ENCODE peak calls at places on chromosomes 3 and 15, in nine cellular contexts. I is astrocyte; W is adipocyte; L is CD4-positive, alpha-beta memory T cell; V is GM23248; G is body of pancreas; F is heart right ventricle; Z is lower lobe of right lung; E is IMR-90. Y is an unnamed sample. For H3K4me1, the result is how much of the 10 kb centered on the place peaks cover.

GRCh38 chr15:39807791-39808190 is 25.1 kb upstream of the FSIP1 start:
- DNase-seq in W (no peak), L (no peak), V (no peak), F (no peak), I (no peak), G (no peak), Z (no peak), E (no peak), Y (no peak)

GRCh38 chr3:36403661-36404060 is 23.4 kb downstream of the STAC start:
- DNase-seq in Z (no peak), W (no peak), L (no peak), V (peak), E (no peak), F (no peak), G (no peak), I (no peak), Y (no peak)

GRCh38 chr15:63628123-63628822 is 31.1 kb downstream of the FBXL22 start:
- DNase-seq in E (peak), G (peak), I (no peak), L (no peak), Z (no peak), F (no peak), V (no peak), W (no peak), Y (no peak)

GRCh38 chr3:47145272-47145671 is 18.6 kb downstream of the SETD2 start:
- DNase-seq in G (no peak), L (no peak), F (no peak), V (no peak), W (no peak), I (no peak), E (no peak), Z (no peak), Y (no peak)

GRCh38 chr3:86978111-86978528 is 12.8 kb downstream of the VGLL3 start:
- DNase-seq in I (peak), E (peak), V (peak), G (peak), Z (no peak), F (no peak), W (peak), L (no peak), Y (no peak)

GRCh38 chr3:46921041-46921440 is 43.5 kb downstream of the PTH1R start:
- DNase-seq in F (no peak), L (no peak), I (no peak), Z (peak), G (peak), V (no peak), W (no peak), E (no peak), Y (no peak)

GRCh38 chr3:47283596-47284364 is 1.0 kb downstream of the KLHL18 start:
- DNase-seq in I (no peak), Z (no peak), G (peak), W (peak), E (no peak), V (peak), L (no peak), F (no peak), Y (no peak)

GRCh38 chr3:118987466-118987865 is 47.2 kb downstream of the IGSF11 start:
- DNase-seq in V (peak), F (peak), G (peak), L (no peak), Z (no peak), W (peak), I (peak), E (peak), Y (no peak)

GRCh38 chr3:153151037-153151436 is 11.0 kb upstream of the RAP2B start:
- DNase-seq in Z (no peak), V (no peak), L (no peak), F (no peak), W (no peak), I (no peak), G (no peak), E (no peak), Y (no peak)

GRCh38 chr3:30253832-30254231 is 352.6 kb upstream of the TGFBR2 start:
- DNase-seq in F (no peak), G (no peak), E (no peak), Z (no peak), V (no peak), W (no peak), L (no peak), I (no peak), Y (no peak)

GRCh38 chr3:14451844-14452533 is 49.6 kb downstream of the SLC6A6 start:
- DNase-seq in Z (no peak), G (peak), F (peak), L (no peak), E (peak), I (peak), W (peak), V (peak), Y (peak)

GRCh38 chr3:172516318-172517214 is 6.7 kb downstream of the TNFSF10 start:
- DNase-seq in L (no peak), I (peak), G (peak), E (peak), F (peak), V (peak), Z (no peak), W (peak), Y (peak)

GRCh38 chr3:178036745-178037144 is 499.5 kb upstream of the KCNMB2 start:
- DNase-seq in L (no peak), G (no peak), W (peak), E (peak), F (no peak), I (peak), Z (no peak), V (peak), Y (no peak)

GRCh38 chr15:40803688-40804087 is 3.2 kb upstream of the ZFYVE19 start:
- DNase-seq in I (no peak), V (no peak), Z (no peak), G (peak), W (no peak), E (no peak), L (no peak), F (no peak), Y (no peak)

GRCh38 chr15:90099868-90100854 is 2.1 kb downstream of the IDH2 start:
- DNase-seq in I (peak), L (no peak), Z (no peak), W (peak), E (peak), V (peak), G (peak), F (no peak), Y (no peak)

GRCh38 chr3:54712539-54712938 is 215.3 kb downstream of the LRTM1 start:
- DNase-seq in L (no peak), V (peak), I (peak), Z (no peak), W (no peak), G (no peak), F (no peak), E (no peak), Y (no peak)

GRCh38 chr3:61452536-61452991 is 108.8 kb upstream of the PTPRG start:
- DNase-seq in G (no peak), W (no peak), I (peak), L (no peak), E (peak), F (no peak), V (peak), Z (no peak), Y (peak)

GRCh38 chr3:180749322-180749721 is 70.0 kb upstream of the CCDC39 start:
- DNase-seq in W (no peak), I (no peak), F (no peak), V (no peak), Z (no peak), L (no peak), G (no peak), E (no peak), Y (no peak)

GRCh38 chr15:73573071-73573470 is 60.1 kb downstream of the NPTN start:
- DNase-seq in L (no peak), I (no peak), Z (no peak), W (no peak), E (no peak), V (no peak), F (no peak), G (no peak), Y (no peak)

GRCh38 chr15:98731712-98732450 is 83.5 kb downstream of the IGF1R start:
- DNase-seq in L (no peak), Z (no peak), V (no peak), I (no peak), E (no peak), G (no peak), F (no peak), W (no peak), Y (no peak)

GRCh38 chr15:98728107-98728810 is 79.9 kb downstream of the IGF1R start:
- DNase-seq in E (no peak), G (no peak), F (no peak), Z (no peak), L (no peak), V (no peak), I (no peak), W (no peak), Y (no peak)

GRCh38 chr15:98730860-98731711 is 82.7 kb downstream of the IGF1R start:
- DNase-seq in E (no peak), L (no peak), F (no peak), G (no peak), W (no peak), Z (no peak), I (no peak), V (no peak), Y (no peak)

GRCh38 chr15:98728811-98729160 is 80.4 kb downstream of the IGF1R start:
- DNase-seq in Z (no peak), G (no peak), L (no peak), V (peak), E (no peak), W (peak), I (no peak), F (no peak), Y (no peak)

DNA sequence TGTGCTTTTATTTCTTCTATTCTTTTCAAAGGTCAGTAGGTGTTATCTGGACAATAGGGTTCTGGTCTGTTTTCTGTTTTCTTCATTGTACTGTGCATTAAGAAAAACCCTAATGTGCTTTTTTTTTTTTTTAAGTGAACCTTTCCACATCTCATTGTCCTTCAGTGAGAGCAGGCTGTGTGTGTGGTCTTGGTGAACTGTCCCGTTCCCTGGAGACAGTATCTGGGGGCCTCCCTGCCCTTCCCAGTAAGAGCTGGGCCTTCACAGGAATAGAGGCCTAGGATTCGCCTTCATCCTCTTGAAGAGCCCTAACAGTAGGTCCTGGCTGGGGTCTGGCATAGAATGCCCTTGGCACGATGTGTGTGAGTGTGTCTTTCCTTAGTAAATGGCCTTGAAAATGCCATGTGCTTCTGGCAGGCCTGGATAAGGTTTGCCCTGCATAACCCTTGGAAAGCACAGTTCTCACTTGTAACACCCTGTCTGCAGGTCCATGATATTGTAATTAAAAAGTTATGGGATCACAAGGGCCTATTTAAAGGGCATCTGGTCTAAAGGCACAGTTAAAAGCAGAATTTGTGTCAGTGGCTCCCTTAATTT is 81.2 kb downstream of the IGF1R start:
- DNase-seq in W (no peak), Z (no peak), G (peak), L (no peak), V (peak), I (no peak), E (no peak), F (no peak), Y (no peak)
- H3K4me1 ChIP-seq in W (half or more), Z (under half), G (half or more), L (under half), V (half or more), I (under half), E (under half), F (under half), Y (under half)

GRCh38 chr3:112672716-112673506 is 32.0 kb upstream of the CCDC80 start:
- DNase-seq in Z (no peak), E (no peak), L (no peak), G (no peak), V (no peak), F (no peak), I (no peak), W (no peak), Y (no peak)
- H3K4me1 ChIP-seq in Z (under half), E (under half), L (half or more), G (under half), V (half or more), F (under half), I (under half), W (under half), Y (under half)

GRCh38 chr15:98724495-98724894 is 76.2 kb downstream of the IGF1R start:
- DNase-seq in F (no peak), V (no peak), L (no peak), E (no peak), Z (no peak), I (no peak), G (no peak), W (no peak), Y (no peak)

GRCh38 chr15:98725874-98726273 is 77.5 kb downstream of the IGF1R start:
- DNase-seq in L (no peak), F (no peak), Z (no peak), E (no peak), V (no peak), G (no peak), W (no peak), I (no peak), Y (no peak)

GRCh38 chr15:98724017-98724416 is 75.7 kb downstream of the IGF1R start:
- DNase-seq in G (no peak), I (no peak), E (no peak), Z (no peak), V (no peak), L (no peak), W (no peak), F (no peak), Y (no peak)

GRCh38 chr15:98723195-98723594 is 74.9 kb downstream of the IGF1R start:
- DNase-seq in G (no peak), V (no peak), I (no peak), Z (no peak), W (peak), F (no peak), E (no peak), L (no peak), Y (no peak)

GRCh38 chr15:98727115-98728040 is 79.0 kb downstream of the IGF1R start:
- DNase-seq in V (peak), L (no peak), F (peak), I (peak), G (peak), E (peak), Z (peak), W (peak), Y (peak)
- H3K4me1 ChIP-seq in V (half or more), L (under half), F (under half), I (under half), G (half or more), E (under half), Z (under half), W (half or more), Y (under half)

DNA sequence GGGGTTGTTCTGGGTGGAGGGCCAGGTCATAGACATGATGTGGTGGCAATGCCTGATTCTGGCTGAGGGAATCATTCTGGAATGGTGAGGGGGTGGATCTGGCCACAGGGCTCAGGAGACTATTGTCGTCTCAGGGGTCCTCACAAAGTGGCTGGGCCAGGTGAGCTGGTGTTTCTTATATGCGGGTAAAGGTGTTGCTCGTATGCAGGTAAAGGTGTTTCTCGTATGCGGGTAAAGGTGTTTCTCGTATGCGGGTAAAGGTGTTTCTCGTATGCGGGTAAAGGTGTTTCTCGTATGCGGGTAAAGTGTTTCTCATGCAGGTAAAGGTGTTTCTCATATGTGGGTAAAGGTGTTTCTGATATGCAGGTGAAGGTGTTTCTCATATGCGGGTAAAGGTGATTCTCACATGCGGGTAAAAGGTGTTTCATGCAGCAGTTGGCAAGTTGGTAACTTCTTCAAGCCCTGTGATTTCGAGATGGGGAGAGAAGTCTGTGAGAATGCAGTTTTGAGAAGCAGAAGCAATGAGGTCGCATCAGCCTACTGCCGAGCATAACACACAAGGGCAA is 10.5 kb upstream of the MUC4 start:
- DNase-seq in Z (no peak), E (no peak), V (no peak), I (no peak), W (no peak), F (no peak), G (no peak), L (no peak), Y (no peak)
- H3K4me1 ChIP-seq in Z (under half), E (under half), V (under half), I (under half), W (under half), F (under half), G (under half), L (under half), Y (under half)

GRCh38 chr3:186973702-186974101 is 43.4 kb downstream of the ST6GAL1 start:
- DNase-seq in F (no peak), G (no peak), L (no peak), V (no peak), E (no peak), W (no peak), Z (no peak), I (no peak), Y (no peak)

GRCh38 chr3:186974824-186975281 is 44.5 kb downstream of the ST6GAL1 start:
- DNase-seq in V (no peak), W (no peak), Z (no peak), L (no peak), I (no peak), G (peak), E (no peak), F (peak), Y (no peak)

GRCh38 chr3:186969607-186970006 is 39.3 kb downstream of the ST6GAL1 start:
- DNase-seq in E (no peak), G (no peak), L (no peak), I (no peak), V (no peak), Z (no peak), F (no peak), W (no peak), Y (no peak)

GRCh38 chr3:186967686-186968085 is 37.4 kb downstream of the ST6GAL1 start:
- DNase-seq in Z (no peak), E (no peak), W (no peak), I (no peak), L (no peak), G (no peak), V (no peak), F (peak), Y (no peak)

GRCh38 chr3:186971578-186971977 is 41.3 kb downstream of the ST6GAL1 start:
- DNase-seq in F (no peak), E (no peak), Z (no peak), W (no peak), G (no peak), L (no peak), V (no peak), I (no peak), Y (no peak)
- H3K4me1 ChIP-seq in F (under half), E (under half), Z (under half), W (under half), G (under half), L (under half), V (under half), I (under half), Y (under half)

GRCh38 chr15:72202302-72202701 is 4.7 kb upstream of the GRAMD2A start:
- DNase-seq in E (no peak), G (no peak), Z (no peak), I (no peak), L (no peak), V (no peak), W (no peak), F (no peak), Y (no peak)
- H3K4me1 ChIP-seq in E (under half), G (under half), Z (under half), I (under half), L (under half), V (under half), W (under half), F (under half), Y (half or more)

DNA sequence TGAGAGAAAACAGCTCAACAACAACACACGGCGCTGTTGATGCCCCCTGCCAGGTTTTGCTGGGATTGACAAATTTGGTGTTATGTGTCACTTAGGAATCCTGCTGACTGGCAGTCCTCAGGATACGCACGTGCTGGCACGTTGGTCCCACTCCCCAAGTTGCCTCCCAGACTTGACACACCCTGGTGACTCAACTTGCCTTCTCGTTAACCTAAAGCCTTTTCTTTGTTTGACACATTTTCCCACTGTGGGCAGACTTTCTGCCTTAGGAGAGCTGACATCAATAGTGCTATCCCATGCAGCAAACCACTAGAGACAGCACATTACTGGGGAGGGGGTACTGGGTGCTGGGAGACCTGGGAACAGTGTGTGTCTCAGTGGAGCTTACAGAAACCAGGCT is 104.2 kb downstream of the OXNAD1 start:
- DNase-seq in F (no peak), G (no peak), Z (no peak), W (no peak), V (peak), I (peak), E (no peak), L (no peak), Y (peak)
- H3K4me1 ChIP-seq in F (under half), G (under half), Z (under half), W (under half), V (under half), I (under half), E (under half), L (under half), Y (under half)

DNA sequence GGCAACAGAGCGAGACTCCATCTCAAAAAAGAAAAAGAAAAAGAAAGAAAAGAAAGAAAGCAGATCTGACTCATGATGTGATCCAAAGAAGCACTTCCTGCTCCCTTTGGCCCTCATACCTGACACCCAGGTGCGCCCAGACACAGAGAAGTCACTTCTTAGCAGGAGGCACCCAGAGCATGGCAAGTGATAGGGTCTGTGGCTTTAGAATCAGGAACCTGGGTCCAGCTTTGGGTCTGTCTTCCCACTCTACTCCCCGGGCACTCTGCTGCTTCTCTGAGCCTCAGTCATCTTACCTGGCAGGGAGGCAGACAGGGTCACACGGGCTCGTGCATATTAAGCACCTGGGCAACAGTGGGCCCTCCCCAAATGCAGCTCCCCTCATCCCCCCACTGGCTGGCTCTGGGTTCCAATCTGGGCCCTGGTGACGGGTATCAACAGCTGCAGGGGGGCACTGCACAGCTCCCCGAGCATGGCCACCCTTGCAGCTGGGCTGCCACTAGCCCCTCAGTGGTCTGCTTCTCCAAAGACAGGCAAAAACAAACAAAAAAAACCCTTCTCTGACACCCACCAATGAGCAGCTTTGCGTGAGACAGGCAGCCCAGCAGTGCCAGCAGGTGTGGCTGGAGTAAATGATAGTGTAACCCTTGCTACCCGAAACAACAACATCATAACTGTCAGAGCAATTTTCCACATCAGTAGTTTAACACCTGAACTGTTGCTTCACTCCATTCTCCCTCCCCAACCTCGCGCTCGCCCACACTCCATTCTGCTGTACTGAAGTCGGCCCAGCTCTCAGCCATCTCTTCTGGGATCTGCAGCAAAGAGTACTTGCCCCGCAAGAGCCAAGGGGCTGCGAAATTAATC is 99.8 kb downstream of the MEGF11 start:
- DNase-seq in G (no peak), E (no peak), F (no peak), W (no peak), V (no peak), I (no peak), Z (no peak), L (no peak), Y (no peak)
- H3K4me1 ChIP-seq in G (under half), E (under half), F (under half), W (under half), V (under half), I (under half), Z (under half), L (under half), Y (under half)